ENCODE peak calls at places on chromosome 9, in four cellular contexts. One of them, this sample, is unnamed.

GRCh38 chr9:20659474-20659962 is 24.5 kb upstream of the FOCAD start:
- DNase-seq in right cardiac atrium: no peak
- DNase-seq in iPS DF 6.9: no peak
- DNase-seq in A549: no peak
- DNase-seq in this sample: no peak

GRCh38 chr9:35700942-35701341 is 11.2 kb upstream of the TPM2 start:
- DNase-seq in right cardiac atrium: no peak
- DNase-seq in iPS DF 6.9: no peak
- DNase-seq in A549: no peak
- DNase-seq in this sample: no peak

GRCh38 chr9:71966601-71967000 is 55.2 kb downstream of the C9orf85 start:
- DNase-seq in right cardiac atrium: no peak
- DNase-seq in iPS DF 6.9: peak; percentile 37
- DNase-seq in A549: no peak
- DNase-seq in this sample: no peak

GRCh38 chr9:33498387-33498786 is 24.7 kb upstream of the NOL6 start:
- DNase-seq in right cardiac atrium: no peak
- DNase-seq in iPS DF 6.9: no peak
- DNase-seq in A549: no peak
- DNase-seq in this sample: no peak

GRCh38 chr9:106964822-106965525 is 102.0 kb downstream of the ZNF462 start:
- DNase-seq in right cardiac atrium: no peak
- DNase-seq in iPS DF 6.9: no peak
- DNase-seq in A549: no peak
- DNase-seq in this sample: no peak

GRCh38 chr9:127183814-127184582 is 61.6 kb upstream of the ANGPTL2 start:
- DNase-seq in right cardiac atrium: peak; percentile 73
- DNase-seq in iPS DF 6.9: no peak
- DNase-seq in A549: no peak
- DNase-seq in this sample: no peak

GRCh38 chr9:87909310-87910041 is 8.3 kb upstream of the SPATA31C1 start:
- DNase-seq in right cardiac atrium: no peak
- DNase-seq in iPS DF 6.9: no peak
- DNase-seq in A549: peak; percentile 87
- DNase-seq in this sample: no peak

GRCh38 chr9:96209407-96210031 is 92.5 kb downstream of the HSD17B3 start:
- DNase-seq in right cardiac atrium: no peak
- DNase-seq in iPS DF 6.9: no peak
- DNase-seq in A549: peak; percentile 71
- DNase-seq in this sample: no peak

GRCh38 chr9:89661956-89662717 is 57.3 kb downstream of the GADD45G start:
- DNase-seq in right cardiac atrium: peak; percentile 98
- DNase-seq in iPS DF 6.9: peak; percentile 88
- DNase-seq in A549: peak; percentile 87
- DNase-seq in this sample: peak; percentile 81

GRCh38 chr9:74742792-74743389 is 144.8 kb downstream of the TRPM6 start:
- DNase-seq in right cardiac atrium: no peak
- DNase-seq in iPS DF 6.9: peak; percentile 18
- DNase-seq in A549: peak; percentile 33
- DNase-seq in this sample: no peak

GRCh38 chr9:95736370-95736769 is 139.1 kb upstream of the ERCC6L2 start:
- DNase-seq in right cardiac atrium: no peak
- DNase-seq in iPS DF 6.9: no peak
- DNase-seq in A549: peak; percentile 13
- DNase-seq in this sample: no peak

GRCh38 chr9:84061613-84062205 is 81.1 kb downstream of the RMI1 start:
- DNase-seq in right cardiac atrium: no peak
- DNase-seq in iPS DF 6.9: no peak
- DNase-seq in A549: no peak
- DNase-seq in this sample: no peak

GRCh38 chr9:136694163-136694864 is 7.1 kb upstream of the AGPAT2 start:
- DNase-seq in right cardiac atrium: peak; percentile 69
- DNase-seq in iPS DF 6.9: peak; percentile 58
- DNase-seq in A549: peak; percentile 75
- DNase-seq in this sample: no peak

GRCh38 chr9:83405674-83406255 is 132.4 kb downstream of the FRMD3 start:
- DNase-seq in right cardiac atrium: no peak
- DNase-seq in iPS DF 6.9: no peak
- DNase-seq in A549: no peak
- DNase-seq in this sample: no peak

GRCh38 chr9:94806307-94806893 is 79.9 kb downstream of the AOPEP start:
- DNase-seq in right cardiac atrium: no peak
- DNase-seq in iPS DF 6.9: no peak
- DNase-seq in A549: peak; percentile 90
- DNase-seq in this sample: peak; percentile 80

GRCh38 chr9:87685871-87686519 is 39.9 kb upstream of the CTSL start:
- DNase-seq in right cardiac atrium: peak; percentile 70
- DNase-seq in iPS DF 6.9: no peak
- DNase-seq in A549: no peak
- DNase-seq in this sample: no peak

GRCh38 chr9:35909274-35909673 is at the start of gene SPAAR:
- DNase-seq in right cardiac atrium: peak; percentile 39
- DNase-seq in iPS DF 6.9: no peak
- DNase-seq in A549: no peak
- DNase-seq in this sample: no peak

GRCh38 chr9:6444108-6444507 is 31.1 kb downstream of the UHRF2 start:
- DNase-seq in right cardiac atrium: no peak
- DNase-seq in iPS DF 6.9: no peak
- DNase-seq in A549: no peak
- DNase-seq in this sample: no peak

GRCh38 chr9:91423785-91424402 is at the start of gene NFIL3:
- DNase-seq in right cardiac atrium: peak; percentile 89
- DNase-seq in iPS DF 6.9: no peak
- DNase-seq in A549: peak; percentile 69
- DNase-seq in this sample: peak; percentile 31

GRCh38 chr9:137000177-137000930 is 4.0 kb upstream of the CLIC3 start:
- DNase-seq in right cardiac atrium: no peak
- DNase-seq in iPS DF 6.9: no peak
- DNase-seq in A549: no peak
- DNase-seq in this sample: no peak

GRCh38 chr9:99056186-99056585 is 48.7 kb upstream of the TGFBR1 start:
- DNase-seq in right cardiac atrium: no peak
- DNase-seq in iPS DF 6.9: no peak
- DNase-seq in A549: no peak
- DNase-seq in this sample: no peak
- H3K27ac ChIP-seq in right cardiac atrium: no peak overlapping the region
- H3K27ac ChIP-seq in iPS DF 6.9: no peak overlapping the region
- H3K27ac ChIP-seq in A549: no peak overlapping the region
- H3K27ac ChIP-seq in this sample: no peak overlapping the region

GRCh38 chr9:133065070-133065388 is 3.2 kb downstream of the CEL start:
- DNase-seq in right cardiac atrium: no peak
- DNase-seq in iPS DF 6.9: no peak
- DNase-seq in A549: no peak
- DNase-seq in this sample: no peak

GRCh38 chr9:133064241-133065069 is 2.7 kb downstream of the CEL start:
- DNase-seq in right cardiac atrium: no peak
- DNase-seq in iPS DF 6.9: no peak
- DNase-seq in A549: no peak
- DNase-seq in this sample: no peak

GRCh38 chr9:133066181-133066983 is 4.6 kb downstream of the CEL start:
- DNase-seq in right cardiac atrium: no peak
- DNase-seq in iPS DF 6.9: no peak
- DNase-seq in A549: no peak
- DNase-seq in this sample: no peak

GRCh38 chr9:133067813-133068212 is 6.0 kb downstream of the CEL start:
- DNase-seq in right cardiac atrium: no peak
- DNase-seq in iPS DF 6.9: no peak
- DNase-seq in A549: no peak
- DNase-seq in this sample: peak; percentile 68

GRCh38 chr9:133067006-133067405 is 5.2 kb downstream of the CEL start:
- DNase-seq in right cardiac atrium: no peak
- DNase-seq in iPS DF 6.9: no peak
- DNase-seq in A549: no peak
- DNase-seq in this sample: no peak
- H3K27ac ChIP-seq in right cardiac atrium: no peak overlapping the region
- H3K27ac ChIP-seq in iPS DF 6.9: no peak overlapping the region
- H3K27ac ChIP-seq in A549: no peak overlapping the region
- H3K27ac ChIP-seq in this sample: no peak overlapping the region

DNA sequence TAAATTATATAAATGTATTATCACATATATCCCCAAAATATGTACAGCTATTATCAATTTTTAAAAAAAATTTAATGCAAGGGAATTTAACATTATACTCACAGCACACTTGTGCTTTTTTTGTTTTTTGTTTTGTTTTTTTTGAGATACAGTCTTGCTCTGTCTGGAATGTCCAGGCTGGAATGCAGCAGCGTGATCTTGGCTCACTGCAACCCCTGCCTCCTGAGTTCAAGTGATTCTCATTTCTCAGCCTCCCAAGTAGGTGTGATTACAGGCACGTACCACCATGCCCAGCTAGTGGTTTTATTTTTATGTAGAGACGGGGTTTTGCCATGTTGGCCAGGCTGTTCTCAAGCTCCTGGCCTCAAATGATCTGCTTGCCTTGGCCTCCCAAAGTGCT is 58.3 kb downstream of the GLIS3 start:
- DNase-seq in right cardiac atrium: no peak
- DNase-seq in iPS DF 6.9: no peak
- DNase-seq in A549: no peak
- DNase-seq in this sample: no peak
- H3K27ac ChIP-seq in right cardiac atrium: no peak overlapping the region
- H3K27ac ChIP-seq in iPS DF 6.9: no peak overlapping the region
- H3K27ac ChIP-seq in A549: no peak overlapping the region
- H3K27ac ChIP-seq in this sample: no peak overlapping the region

GRCh38 chr9:134403292-134403681 is 77.0 kb downstream of the RXRA start:
- DNase-seq in right cardiac atrium: no peak
- DNase-seq in iPS DF 6.9: no peak
- DNase-seq in A549: no peak
- DNase-seq in this sample: no peak

GRCh38 chr9:134406366-134407122 is 80.3 kb downstream of the RXRA start:
- DNase-seq in right cardiac atrium: peak; percentile 76
- DNase-seq in iPS DF 6.9: no peak
- DNase-seq in A549: peak; percentile 66
- DNase-seq in this sample: no peak

GRCh38 chr9:134405527-134405926 is 79.3 kb downstream of the RXRA start:
- DNase-seq in right cardiac atrium: no peak
- DNase-seq in iPS DF 6.9: no peak
- DNase-seq in A549: no peak
- DNase-seq in this sample: no peak

GRCh38 chr9:134403682-134404301 is 77.5 kb downstream of the RXRA start:
- DNase-seq in right cardiac atrium: peak; percentile 90
- DNase-seq in iPS DF 6.9: no peak
- DNase-seq in A549: no peak
- DNase-seq in this sample: no peak

GRCh38 chr9:134404376-134405358 is 78.4 kb downstream of the RXRA start:
- DNase-seq in right cardiac atrium: peak; percentile 61
- DNase-seq in iPS DF 6.9: no peak
- DNase-seq in A549: no peak
- DNase-seq in this sample: no peak
- H3K27ac ChIP-seq in right cardiac atrium: peak overlapping the region; percentile 53
- H3K27ac ChIP-seq in iPS DF 6.9: no peak overlapping the region
- H3K27ac ChIP-seq in A549: peak overlapping the region; percentile 99
- H3K27ac ChIP-seq in this sample: no peak overlapping the region

DNA sequence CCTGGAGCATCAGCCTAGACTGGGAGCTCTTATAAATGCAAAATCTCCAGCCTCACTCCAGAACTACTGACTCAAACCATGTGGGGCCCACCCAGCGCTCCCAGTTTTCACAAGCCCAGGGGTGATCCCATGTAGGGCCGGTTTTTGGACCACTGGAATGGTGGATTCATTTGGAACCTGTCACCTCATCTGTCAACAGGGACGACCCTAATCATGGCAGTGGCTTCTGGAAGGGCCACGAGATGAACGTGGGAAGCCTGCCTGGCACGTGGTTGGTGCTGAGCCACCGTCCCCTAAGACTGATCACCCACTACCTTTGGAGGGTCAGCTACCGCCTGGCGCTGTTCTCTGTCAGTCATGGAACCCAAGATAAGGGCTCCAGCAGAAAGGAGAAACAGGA is 16.9 kb upstream of the PHF19 start:
- DNase-seq in right cardiac atrium: no peak
- DNase-seq in iPS DF 6.9: no peak
- DNase-seq in A549: no peak
- DNase-seq in this sample: no peak
- H3K27ac ChIP-seq in right cardiac atrium: peak overlapping the region; percentile 14
- H3K27ac ChIP-seq in iPS DF 6.9: no peak overlapping the region
- H3K27ac ChIP-seq in A549: no peak overlapping the region
- H3K27ac ChIP-seq in this sample: no peak overlapping the region

GRCh38 chr9:131273146-131273545 is 3.2 kb downstream of the FAM78A start:
- DNase-seq in right cardiac atrium: peak; percentile 63
- DNase-seq in iPS DF 6.9: no peak
- DNase-seq in A549: no peak
- DNase-seq in this sample: no peak
- H3K27ac ChIP-seq in right cardiac atrium: peak overlapping the region; percentile 98
- H3K27ac ChIP-seq in iPS DF 6.9: no peak overlapping the region
- H3K27ac ChIP-seq in A549: no peak overlapping the region
- H3K27ac ChIP-seq in this sample: no peak overlapping the region

GRCh38 chr9:4891674-4892073 is 93.4 kb upstream of the JAK2 start:
- DNase-seq in right cardiac atrium: no peak
- DNase-seq in iPS DF 6.9: no peak
- DNase-seq in A549: no peak
- DNase-seq in this sample: no peak
- H3K27ac ChIP-seq in right cardiac atrium: no peak overlapping the region
- H3K27ac ChIP-seq in iPS DF 6.9: no peak overlapping the region
- H3K27ac ChIP-seq in A549: no peak overlapping the region
- H3K27ac ChIP-seq in this sample: no peak overlapping the region

This sample was measured in epithelial cell of prostate.